ENCODE peak calls at places on chromosomes 4 and X, in ten cellular contexts. B, D, O, M, R, V, P, A, E and Z are unnamed samples.

GRCh38 chr4:59060002-59060846 is 1950.0 kb upstream of the IGFBP7 start:
- DNase-seq in R (no peak), D (no peak), E (no peak), V (no peak), B (no peak), P (no peak), M (no peak), O (no peak), A (no peak), Z (no peak)

GRCh38 chrX:9902651-9903050 is 64.5 kb upstream of the CLDN34 start:
- DNase-seq in M (no peak), R (peak), V (no peak), E (no peak), O (no peak), P (no peak), B (no peak), D (peak), A (no peak), Z (peak)

GRCh38 chrX:129741880-129742758 is 3.3 kb downstream of the XPNPEP2 start:
- DNase-seq in P (no peak), A (no peak), V (no peak), R (no peak), O (peak), B (no peak), E (no peak), M (no peak), D (no peak), Z (no peak)

GRCh38 chr4:150047546-150047945 is 30.7 kb upstream of the DCLK2 start:
- DNase-seq in V (no peak), M (no peak), D (no peak), A (no peak), E (no peak), O (no peak), B (no peak), P (no peak), R (no peak), Z (no peak)

GRCh38 chr4:40185830-40186664 is 10.8 kb upstream of the RHOH start:
- DNase-seq in O (no peak), R (peak), V (no peak), P (peak), A (no peak), E (no peak), D (peak), B (no peak), M (no peak), Z (no peak)

GRCh38 chrX:153477901-153478300 is 7.5 kb upstream of the HAUS7 start:
- DNase-seq in P (peak), O (no peak), R (no peak), A (no peak), D (no peak), M (no peak), B (no peak), E (no peak), V (no peak), Z (no peak)

GRCh38 chrX:63434665-63435064 is 83.5 kb upstream of the SPIN4 start:
- DNase-seq in O (peak), P (peak), R (peak), D (no peak), A (no peak), E (no peak), B (no peak), V (no peak), M (no peak), Z (no peak)

GRCh38 chr4:43496602-43497001 is 604.1 kb downstream of the GRXCR1 start:
- DNase-seq in O (no peak), E (no peak), M (no peak), V (no peak), R (no peak), P (no peak), D (no peak), B (no peak), A (no peak), Z (no peak)

GRCh38 chr4:158871050-158871724 is 102.4 kb downstream of the FNIP2 start:
- DNase-seq in P (no peak), D (no peak), R (no peak), V (no peak), B (no peak), E (no peak), M (no peak), A (no peak), O (no peak), Z (no peak)

GRCh38 chr4:4541040-4541631 is 712 bp downstream of the STX18 start:
- DNase-seq in E (no peak), V (no peak), M (no peak), P (peak), O (no peak), A (no peak), B (no peak), D (no peak), R (peak), Z (no peak)

GRCh38 chr4:117385531-117385930 is 300.2 kb upstream of the TRAM1L1 start:
- DNase-seq in B (no peak), O (no peak), V (no peak), A (no peak), P (no peak), R (peak), M (no peak), D (no peak), E (no peak), Z (no peak)

GRCh38 chr4:12118651-12119213 is 690.0 kb upstream of the HS3ST1 start:
- DNase-seq in R (no peak), B (no peak), M (no peak), A (no peak), E (no peak), D (peak), P (peak), V (no peak), O (no peak), Z (no peak)

GRCh38 chrX:13742397-13743176 is 8.0 kb downstream of the OFD1 start:
- DNase-seq in P (no peak), D (no peak), R (no peak), V (no peak), A (no peak), B (no peak), O (no peak), E (no peak), M (no peak), Z (no peak)

GRCh38 chr4:139241086-139241783 is 38.8 kb downstream of the MGARP start:
- DNase-seq in E (no peak), P (no peak), V (no peak), M (no peak), O (no peak), D (no peak), B (no peak), R (no peak), A (no peak), Z (no peak)

GRCh38 chr4:41176357-41176756 is 38.0 kb downstream of the APBB2 start:
- DNase-seq in P (peak), E (no peak), R (peak), M (no peak), A (no peak), O (no peak), D (no peak), V (no peak), B (no peak), Z (no peak)

GRCh38 chr4:109046549-109047171 is 255.8 kb downstream of the COL25A1 start:
- DNase-seq in M (no peak), A (no peak), D (peak), R (peak), E (no peak), P (peak), O (no peak), B (no peak), V (no peak), Z (no peak)

GRCh38 chr4:2570551-2571222 is 34.2 kb downstream of the FAM193A start:
- DNase-seq in V (no peak), P (no peak), D (no peak), R (no peak), B (no peak), M (no peak), O (no peak), A (no peak), E (no peak), Z (no peak)

GRCh38 chrX:22310779-22311178 is 38.1 kb downstream of the CBLL2 start:
- DNase-seq in E (no peak), A (no peak), V (peak), M (no peak), B (no peak), D (no peak), P (peak), R (peak), O (no peak), Z (no peak)

GRCh38 chrX:65582450-65583082 is 48.0 kb upstream of the LAS1L start:
- DNase-seq in R (no peak), E (no peak), A (no peak), M (peak), O (no peak), D (no peak), V (no peak), B (no peak), P (no peak), Z (no peak)

GRCh38 chr4:23166919-23167318 is 474.2 kb downstream of the GBA3 start:
- DNase-seq in M (no peak), A (no peak), P (no peak), R (no peak), O (no peak), B (no peak), D (no peak), E (no peak), V (no peak), Z (no peak)

GRCh38 chr4:24411299-24411698 is 173.1 kb downstream of the DHX15 start:
- DNase-seq in P (no peak), M (no peak), V (no peak), A (no peak), E (no peak), D (no peak), R (no peak), O (no peak), B (no peak), Z (no peak)

GRCh38 chr4:15295421-15296162 is 132.2 kb upstream of the C1QTNF7 start:
- DNase-seq in D (no peak), E (no peak), A (no peak), P (peak), B (no peak), M (no peak), R (peak), O (no peak), V (peak), Z (peak)

GRCh38 chrX:41043950-41044349 is 41.3 kb upstream of the USP9X start:
- DNase-seq in O (no peak), M (no peak), E (no peak), A (no peak), P (peak), R (peak), V (no peak), B (no peak), D (peak), Z (no peak)

GRCh38 chr4:3481113-3481531 is 18.0 kb downstream of the DOK7 start:
- DNase-seq in B (no peak), P (no peak), D (no peak), R (no peak), A (no peak), O (no peak), E (no peak), M (no peak), V (no peak), Z (no peak)

GRCh38 chrX:110759785-110760184 is 35.8 kb downstream of the CHRDL1 start:
- DNase-seq in E (no peak), P (peak), R (peak), D (peak), V (no peak), M (no peak), A (no peak), O (no peak), B (no peak), Z (no peak)

GRCh38 chr4:148443550-148444295 is 1.5 kb upstream of the NR3C2 start:
- DNase-seq in O (peak), E (peak), P (no peak), R (peak), A (no peak), D (no peak), M (no peak), V (no peak), B (no peak), Z (no peak)

GRCh38 chr4:1379351-1379781 is 26.9 kb downstream of the NKX1-1 start:
- DNase-seq in V (no peak), B (no peak), A (no peak), O (no peak), D (no peak), E (no peak), P (no peak), M (no peak), R (no peak), Z (no peak)

GRCh38 chr4:107442538-107443083 is 277.4 kb downstream of the PAPSS1 start:
- DNase-seq in B (no peak), D (no peak), M (no peak), P (no peak), O (no peak), R (no peak), A (no peak), E (no peak), V (no peak), Z (no peak)

GRCh38 chrX:137926090-137926489 is 360.2 kb downstream of the ZIC3 start:
- DNase-seq in R (no peak), E (no peak), M (peak), P (no peak), A (peak), B (no peak), D (no peak), O (peak), V (no peak), Z (no peak)

GRCh38 chrX:134026732-134027311 is 41.4 kb upstream of the GPC3 start:
- DNase-seq in D (no peak), O (peak), M (peak), R (peak), B (peak), A (no peak), E (peak), P (peak), V (peak), Z (no peak)